ENCODE peak calls at places on chromosomes 2 and 18, in four cellular contexts. M is hypothalamus; U is hippocampal formation; F is activated T-helper 1 cell treated with anti-CD3 and anti-CD28 coated beads, Interleukin-12 subunit alpha, Interleukin-12 subunit beta, Interleukin-2, Interleukin-4 antibody, amounts not matched to agents 30 ng/mL and 10 ng/mL and 1 ng/mL, durations not matched to agents 14 hours and 24 hours and 36 hours. H is an unnamed sample.
A peak's percentile ranks its signal among the peaks of the same experiment; 100 is the strongest.

GRCh38 chr18:34493566-34494358 is 216.3 kb upstream of the DTNA start:
- DNase-seq in M (peak; percentile 44), U (no peak), F (no peak), H (no peak)

GRCh38 chr2:74894261-74895030 is 60.5 kb downstream of the HK2 start:
- DNase-seq in M (no peak), U (no peak), F (no peak), H (no peak)

GRCh38 chr2:37457401-37457901 is 113.0 kb downstream of the QPCT start:
- DNase-seq in M (no peak), U (no peak), F (no peak), H (no peak)

GRCh38 chr2:45943231-45944044 is 292.0 kb downstream of the PRKCE start:
- DNase-seq in M (no peak), U (no peak), F (no peak), H (no peak)

GRCh38 chr2:219056896-219057708 is 3.6 kb downstream of the IHH start:
- DNase-seq in M (no peak), U (no peak), F (no peak), H (no peak)

GRCh38 chr2:15868704-15869103 is 71.6 kb upstream of the MYCN start:
- DNase-seq in M (no peak), U (no peak), F (no peak), H (no peak)

GRCh38 chr2:226031078-226031937 is 631.8 kb downstream of the NYAP2 start:
- DNase-seq in M (peak; percentile 41), U (peak; percentile 50), F (no peak), H (no peak)

GRCh38 chr2:74091391-74091790 is 56.3 kb downstream of the BOLA3 start:
- DNase-seq in M (no peak), U (no peak), F (no peak), H (no peak)

GRCh38 chr18:74248189-74248975 is 43.4 kb downstream of the CYB5A start:
- DNase-seq in M (no peak), U (no peak), F (no peak), H (no peak)

GRCh38 chr18:58176915-58177717 is 133.1 kb downstream of the NEDD4L start:
- DNase-seq in M (no peak), U (no peak), F (no peak), H (peak; percentile 60)

GRCh38 chr2:160582481-160583161 is 89.0 kb upstream of the RBMS1 start:
- DNase-seq in M (no peak), U (no peak), F (no peak), H (no peak)

GRCh38 chr2:176518823-176519222 is 249.6 kb downstream of the MTX2 start:
- DNase-seq in M (no peak), U (no peak), F (no peak), H (no peak)

GRCh38 chr2:86185517-86186212 is 9.6 kb downstream of the IMMT start:
- DNase-seq in M (no peak), U (no peak), F (no peak), H (no peak)

GRCh38 chr2:236574424-236575145 is 5.0 kb downstream of the ACKR3 start:
- DNase-seq in M (no peak), U (no peak), F (no peak), H (no peak)

GRCh38 chr2:85470850-85471800 is 52.6 kb downstream of the SH2D6 start:
- DNase-seq in M (no peak), U (no peak), F (no peak), H (no peak)

GRCh38 chr2:183349046-183349445 is 224.8 kb downstream of the NUP35 start:
- DNase-seq in M (peak; percentile 20), U (peak; percentile 30), F (no peak), H (no peak)

GRCh38 chr18:48831113-48831759 is 119.5 kb downstream of the SMAD7 start:
- DNase-seq in M (no peak), U (no peak), F (no peak), H (no peak)

GRCh38 chr2:23404426-23404825 is 19.4 kb downstream of the KLHL29 start:
- DNase-seq in M (no peak), U (peak; percentile 48), F (no peak), H (no peak)

H was measured in keratinocyte.